ENCODE peak calls at places on chromosomes 2 and 18, in four cellular contexts. N is thoracic aorta; I is stimulated activated CD8-positive, alpha-beta memory T cell treated with anti-CD3 and anti-CD28 coated beads, Interleukin-7, amount 100 ng/mL, for 1 hour; U is SK-N-DZ. B is an unnamed sample.

GRCh38 chr2:170813611-170814550 is 2.8 kb upstream of the GAD1 start:
- DNase-seq in N (no peak), I (no peak), U (no peak), B (peak; percentile 95)

GRCh38 chr2:216517447-216517846 is 18.8 kb downstream of the RPL37A start:
- DNase-seq in N (no peak), I (no peak), U (no peak), B (no peak)

GRCh38 chr2:33240178-33240577 is 236.3 kb upstream of the RASGRP3 start:
- DNase-seq in N (no peak), I (no peak), U (no peak), B (peak; percentile 48)

GRCh38 chr2:2639251-2640139 is 308.4 kb upstream of the MYT1L start:
- DNase-seq in N (no peak), I (no peak), U (no peak), B (peak; percentile 34)

GRCh38 chr18:36692331-36692730 is 136.5 kb downstream of the TPGS2 start:
- DNase-seq in N (no peak), I (no peak), U (no peak), B (no peak)

GRCh38 chr2:174846941-174847938 is 83.0 kb upstream of the CHRNA1 start:
- DNase-seq in N (no peak), I (no peak), U (peak; percentile 80), B (peak; percentile 81)

GRCh38 chr2:240394549-240394948 is 40.9 kb upstream of the GPC1 start:
- DNase-seq in N (no peak), I (no peak), U (no peak), B (no peak)

GRCh38 chr2:50181212-50181611 is 850.7 kb downstream of the NRXN1 start:
- DNase-seq in N (no peak), I (no peak), U (no peak), B (peak; percentile 22)

B was measured in left kidney.